ENCODE peak calls at places on chromosomes 2 and 18, in five cellular contexts. R, U, C, I and X are unnamed samples.

GRCh38 chr2:127080226-127080940 is 26.6 kb downstream of the BIN1 start:
- DNase-seq in R (no peak), U (peak; percentile 76), C (no peak), I (no peak), X (no peak)

GRCh38 chr2:102841107-102841840 is 79.4 kb downstream of the TMEM182 start:
- DNase-seq in R (peak; percentile 17), U (peak; percentile 79), C (peak; percentile 55), I (peak; percentile 39), X (peak; percentile 53)

GRCh38 chr18:31162825-31163435 is at the start of gene DSC1:
- DNase-seq in R (no peak), U (no peak), C (no peak), I (no peak), X (no peak)

GRCh38 chr2:240796543-240797499 is 23.2 kb downstream of the KIF1A start:
- DNase-seq in R (no peak), U (no peak), C (no peak), I (no peak), X (peak; percentile 12)

GRCh38 chr2:147549054-147549453 is 295.8 kb upstream of the ACVR2A start:
- DNase-seq in R (no peak), U (no peak), C (no peak), I (peak; percentile 11), X (no peak)

GRCh38 chr2:239522002-239522739 is 121.4 kb upstream of the HDAC4 start:
- DNase-seq in R (no peak), U (peak; percentile 79), C (no peak), I (no peak), X (no peak)

GRCh38 chr2:156320491-156320896 is 12.0 kb downstream of the NR4A2 start:
- DNase-seq in R (no peak), U (no peak), C (peak; percentile 13), I (peak; percentile 46), X (peak; percentile 58)

GRCh38 chr2:109129921-109130725 is 1.1 kb downstream of the SH3RF3 start:
- DNase-seq in R (no peak), U (no peak), C (no peak), I (peak; percentile 23), X (no peak)

GRCh38 chr2:107525420-107525819 is 301.3 kb upstream of the RGPD4 start:
- DNase-seq in R (no peak), U (no peak), C (no peak), I (peak; percentile 52), X (no peak)

GRCh38 chr2:102514061-102514785 is 41.2 kb downstream of the SLC9A4 start:
- DNase-seq in R (peak; percentile 63), U (peak; percentile 80), C (no peak), I (peak; percentile 93), X (no peak)

GRCh38 chr2:188776634-188777033 is 197.5 kb upstream of the COL3A1 start:
- DNase-seq in R (no peak), U (no peak), C (no peak), I (peak; percentile 89), X (no peak)

GRCh38 chr18:1438458-1438910 is 533.8 kb downstream of the ADCYAP1 start:
- DNase-seq in R (no peak), U (no peak), C (no peak), I (no peak), X (no peak)

GRCh38 chr18:23422751-23423418 is 30.2 kb upstream of the RIOK3 start:
- DNase-seq in R (peak; percentile 88), U (peak; percentile 64), C (peak; percentile 21), I (peak; percentile 54), X (no peak)

GRCh38 chr2:100214265-100214961 is 72.0 kb upstream of the AFF3 start:
- DNase-seq in R (no peak), U (peak; percentile 76), C (no peak), I (no peak), X (no peak)

GRCh38 chr2:223297788-223298187 is 245.8 kb downstream of the KCNE4 start:
- DNase-seq in R (no peak), U (no peak), C (peak; percentile 5), I (peak; percentile 65), X (no peak)

GRCh38 chr2:218168635-218169462 is 2.1 kb upstream of the CXCR1 start:
- DNase-seq in R (peak; percentile 52), U (peak; percentile 74), C (peak; percentile 54), I (peak; percentile 16), X (peak; percentile 14)

GRCh38 chr2:58925676-58926081 is 684.6 kb upstream of the FANCL start:
- DNase-seq in R (no peak), U (no peak), C (no peak), I (peak; percentile 61), X (no peak)

GRCh38 chr2:33363599-33364300 is 112.7 kb upstream of the RASGRP3 start:
- DNase-seq in R (no peak), U (no peak), C (no peak), I (peak; percentile 77), X (no peak)

GRCh38 chr2:199596549-199596948 is 138.8 kb upstream of the SATB2 start:
- DNase-seq in R (no peak), U (no peak), C (no peak), I (no peak), X (no peak)

GRCh38 chr2:234771985-234772774 is 179.6 kb upstream of the SH3BP4 start:
- DNase-seq in R (peak; percentile 71), U (no peak), C (no peak), I (peak; percentile 82), X (no peak)

GRCh38 chr2:170710609-170710979 is 4.5 kb upstream of the SP5 start:
- DNase-seq in R (no peak), U (no peak), C (no peak), I (no peak), X (no peak)

GRCh38 chr2:170712653-170713279 is 2.4 kb upstream of the SP5 start:
- DNase-seq in R (no peak), U (no peak), C (no peak), I (no peak), X (no peak)

GRCh38 chr2:170711774-170712652 is 3.1 kb upstream of the SP5 start:
- DNase-seq in R (peak; percentile 14), U (peak; percentile 32), C (no peak), I (no peak), X (no peak)

GRCh38 chr2:170713280-170714155 is 1.6 kb upstream of the SP5 start:
- DNase-seq in R (peak; percentile 14), U (peak; percentile 31), C (peak; percentile 43), I (no peak), X (peak; percentile 20)

DNA sequence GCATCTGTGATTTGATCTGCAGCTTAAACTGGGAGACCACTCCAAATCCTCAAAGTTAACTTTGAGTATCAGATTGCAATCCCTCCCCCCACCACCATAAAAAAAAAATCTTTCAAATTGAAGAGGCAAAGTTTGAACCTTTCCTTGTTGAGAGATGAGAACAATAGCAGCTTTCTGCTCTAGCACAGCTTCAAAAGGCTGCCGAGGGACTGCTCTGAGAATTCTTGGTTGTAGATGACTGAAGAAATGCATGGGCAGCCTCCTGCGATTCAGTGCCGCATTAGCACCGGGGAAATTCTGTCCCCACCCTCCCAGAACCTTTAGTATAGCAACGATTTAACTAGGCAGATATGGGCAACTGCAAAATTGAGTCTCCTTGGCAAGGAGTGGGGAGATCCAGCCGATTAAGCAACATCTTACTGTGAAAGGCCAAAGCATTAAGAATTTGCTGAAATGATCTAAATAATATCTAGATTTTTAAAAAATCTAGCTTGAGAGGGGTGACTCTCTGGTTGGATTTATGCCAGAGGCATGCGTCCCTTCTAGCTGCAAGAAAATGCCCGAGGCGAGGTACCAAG is 3.9 kb upstream of the SP5 start:
- DNase-seq in R (no peak), U (no peak), C (no peak), I (no peak), X (no peak)
- TF ChIP-seq CTCF in R (no peak), U (no peak), C (no peak), I (no peak), X (no peak)

DNA sequence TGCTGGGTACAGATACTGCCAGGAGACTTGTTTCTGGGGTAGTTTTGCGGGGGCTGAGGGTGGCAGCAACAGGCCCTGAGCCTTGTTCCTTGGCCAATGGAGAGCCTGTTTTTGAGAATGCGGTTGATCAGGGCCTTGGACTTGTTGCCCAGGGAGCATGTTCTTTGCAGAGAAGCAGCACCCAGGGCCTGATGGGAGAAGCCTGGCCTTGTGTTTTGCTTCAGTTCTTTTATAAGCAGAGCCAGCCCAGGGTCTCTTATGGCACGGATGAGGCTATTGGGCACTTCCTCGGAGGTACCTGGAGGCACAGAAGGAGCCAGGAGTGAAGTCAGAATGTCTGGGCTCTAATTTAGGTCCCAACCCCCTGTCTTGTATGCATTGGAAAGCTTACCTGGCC is 85.1 kb upstream of the MCFD2 start:
- DNase-seq in R (no peak), U (no peak), C (no peak), I (no peak), X (no peak)
- H3K27ac ChIP-seq in R (no peak overlapping the region), U (no peak overlapping the region), C (peak overlapping the region; percentile 31), I (no peak overlapping the region), X (no peak overlapping the region)

DNA sequence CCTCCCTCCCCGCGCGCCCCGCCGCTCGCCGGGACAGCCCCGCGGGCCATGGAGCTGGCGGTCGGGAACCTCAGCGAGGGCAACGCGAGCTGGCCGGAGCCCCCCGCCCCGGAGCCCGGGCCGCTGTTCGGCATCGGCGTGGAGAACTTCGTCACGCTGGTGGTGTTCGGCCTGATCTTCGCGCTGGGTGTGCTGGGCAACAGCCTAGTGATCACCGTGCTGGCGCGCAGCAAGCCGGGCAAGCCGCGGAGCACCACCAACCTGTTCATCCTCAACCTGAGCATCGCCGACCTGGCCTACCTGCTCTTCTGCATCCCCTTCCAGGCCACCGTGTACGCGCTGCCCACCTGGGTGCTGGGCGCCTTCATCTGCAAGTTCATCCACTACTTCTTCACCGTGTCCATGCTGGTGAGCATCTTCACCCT is 865 bp downstream of the GALR1 start:
- DNase-seq in R (no peak), U (no peak), C (peak; percentile 23), I (no peak), X (no peak)
- H3K9me3 ChIP-seq in R (no peaks in the 10 kb centered on the region), U (no peaks in the 10 kb centered on the region), C (no peaks in the 10 kb centered on the region), I (no peaks in the 10 kb centered on the region), X (no peaks in the 10 kb centered on the region)

GRCh38 chr2:118269408-118270051 is 181.3 kb downstream of the INSIG2 start:
- DNase-seq in R (peak; percentile 16), U (no peak), C (no peak), I (no peak), X (no peak)
- TF ChIP-seq CTCF in R (peak; percentile 63), U (no peak), C (peak; percentile 27), I (no peak), X (no peak)

DNA sequence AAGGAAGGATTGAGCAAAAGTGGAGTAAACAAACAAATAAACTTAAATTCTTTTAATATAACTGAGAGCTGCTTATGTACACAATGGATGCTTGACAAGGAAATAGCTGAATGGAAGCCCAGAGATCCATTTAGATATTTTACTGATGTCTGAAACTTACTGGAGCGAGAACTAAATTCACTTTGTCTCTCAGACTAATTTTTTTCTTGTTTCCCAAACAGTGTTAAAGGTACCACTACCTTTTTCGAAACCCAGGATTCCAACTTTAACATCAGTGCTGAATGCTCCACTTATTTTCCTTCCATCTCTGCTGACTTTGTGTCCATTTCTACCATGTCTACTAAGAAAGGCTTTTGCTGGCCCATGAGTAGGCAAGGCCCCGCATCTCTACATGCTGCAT is 4.0 kb downstream of the EFEMP1 start:
- DNase-seq in R (no peak), U (no peak), C (no peak), I (no peak), X (no peak)
- H3K27ac ChIP-seq in R (no peak overlapping the region), U (no peak overlapping the region), C (no peak overlapping the region), I (no peak overlapping the region), X (no peak overlapping the region)

GRCh38 chr2:121547646-121548045 is 17.0 kb downstream of the RNU4ATAC start:
- DNase-seq in R (no peak), U (no peak), C (no peak), I (no peak), X (no peak)
- H3K9me3 ChIP-seq in R (no peaks in the 10 kb centered on the region), U (no peaks in the 10 kb centered on the region), C (peaks cover 4% of the 10 kb centered on the region), I (no peaks in the 10 kb centered on the region), X (no peaks in the 10 kb centered on the region)